ENCODE peak calls at places on chromosomes 6 and 20, in eight cellular contexts. O, C, P, A, X, F, J and Y are unnamed samples.

GRCh38 chr20:11651647-11652046 is 266.0 kb upstream of the BTBD3 start:
- DNase-seq in J (no peak), P (no peak), C (no peak), F (no peak), O (no peak), X (no peak), A (no peak), Y (no peak)

GRCh38 chr20:31606928-31607639 is 2.0 kb downstream of the ID1 start:
- DNase-seq in J (peak; percentile 72), F (peak; percentile 65), C (no peak), X (no peak), A (peak; percentile 59), O (peak; percentile 60), P (peak; percentile 37), Y (peak; percentile 69)

GRCh38 chr6:125212377-125212776 is 58.8 kb downstream of the TPD52L1 start:
- DNase-seq in J (no peak), A (no peak), P (no peak), O (no peak), X (no peak), F (no peak), C (no peak), Y (no peak)

GRCh38 chr6:62285612-62286469 is at the start of gene KHDRBS2:
- DNase-seq in J (no peak), C (peak; percentile 7), X (no peak), F (peak; percentile 80), P (peak; percentile 97), A (no peak), O (no peak), Y (peak; percentile 98)

GRCh38 chr20:25316506-25317190 is 68.8 kb downstream of the PYGB start:
- DNase-seq in O (no peak), J (no peak), X (no peak), F (no peak), P (no peak), A (no peak), C (no peak), Y (no peak)

GRCh38 chr6:170010665-170011232 is 259.3 kb downstream of the ERMARD start:
- DNase-seq in X (no peak), A (no peak), C (no peak), P (no peak), O (no peak), J (no peak), F (no peak), Y (peak; percentile 27)

GRCh38 chr6:1613631-1614447 is 4.1 kb downstream of the FOXC1 start:
- DNase-seq in O (peak; percentile 64), P (peak; percentile 86), C (no peak), A (no peak), J (peak; percentile 46), F (peak; percentile 53), X (no peak), Y (peak; percentile 78)

GRCh38 chr6:36751091-36751490 is 53.5 kb downstream of the RAB44 start:
- DNase-seq in O (no peak), C (no peak), J (no peak), A (no peak), X (no peak), P (no peak), F (no peak), Y (no peak)

GRCh38 chr6:16769131-16769985 is 8.1 kb upstream of the ATXN1 start:
- DNase-seq in J (peak; percentile 79), O (peak; percentile 91), X (no peak), A (peak; percentile 80), F (no peak), P (no peak), C (no peak), Y (no peak)